ENCODE peak calls at places on chromosomes 16 and 17, in ten cellular contexts. C is cardiac fibroblast; D is GM03348; P is activated B cell treated with CpG ODN at 0.5 μM for 24 hours; V is WTC11; T is KBM-7; L is lung microvascular endothelial cell; G is stimulated activated CD4-positive, alpha-beta T cell treated with anti-CD3 and anti-CD28 coated beads, Interleukin-4, amount 100 ng/mL, for 1 hour; N is cerebellar nuclear complex; W is stimulated activated CD8-positive, alpha-beta memory T cell treated with anti-CD3 and anti-CD28 coated beads, Interleukin-12 subunit alpha, Interleukin-12 subunit beta, amount 100 ng/mL, for 1 hour. Q is an unnamed sample.

GRCh38 chr17:76419576-76420245 is 33.2 kb downstream of the UBE2O start:
- DNase-seq in L (no peak), G (no peak), V (no peak), D (no peak), C (no peak), N (no peak), T (no peak), P (no peak), W (no peak), Q (no peak)

GRCh38 chr16:22052985-22053384 is 39.4 kb upstream of the VWA3A start:
- DNase-seq in N (no peak), D (no peak), T (no peak), G (no peak), P (no peak), L (no peak), W (no peak), V (no peak), C (no peak), Q (no peak)

GRCh38 chr17:7348478-7349242 is 3.3 kb upstream of the KCTD11 start:
- DNase-seq in P (no peak), N (no peak), V (no peak), D (peak), L (no peak), C (peak), T (no peak), G (no peak), W (no peak), Q (peak)

GRCh38 chr16:15435216-15435864 is 952 bp downstream of the BMERB1 start:
- DNase-seq in W (no peak), P (no peak), N (no peak), T (no peak), L (no peak), D (no peak), G (no peak), C (peak), V (peak), Q (no peak)

GRCh38 chr16:22693670-22694340 is 120.2 kb upstream of the HS3ST2 start:
- DNase-seq in V (no peak), D (no peak), C (no peak), N (no peak), T (peak), L (no peak), W (no peak), P (no peak), G (no peak), Q (no peak)

GRCh38 chr17:57774872-57775271 is 29.8 kb upstream of the CCDC182 start:
- DNase-seq in P (no peak), W (no peak), T (no peak), D (no peak), V (no peak), C (no peak), N (no peak), L (no peak), G (no peak), Q (no peak)

GRCh38 chr17:33028061-33028460 is 36.4 kb downstream of the SPACA3 start:
- DNase-seq in G (no peak), V (no peak), P (no peak), D (no peak), W (no peak), T (no peak), N (no peak), C (no peak), L (no peak), Q (no peak)

GRCh38 chr16:67147437-67148140 is 3.2 kb downstream of the B3GNT9 start:
- DNase-seq in V (no peak), L (no peak), C (no peak), N (no peak), D (no peak), W (no peak), P (no peak), G (no peak), T (no peak), Q (no peak)

GRCh38 chr16:19808061-19808621 is 76.5 kb downstream of the GPRC5B start:
- DNase-seq in G (no peak), V (no peak), D (no peak), C (no peak), N (no peak), T (no peak), P (no peak), W (no peak), L (no peak), Q (peak)

GRCh38 chr17:80265205-80266068 is 4.8 kb downstream of the RNF213 start:
- DNase-seq in N (no peak), C (no peak), V (no peak), T (no peak), L (no peak), W (no peak), P (no peak), D (no peak), G (peak), Q (no peak)

GRCh38 chr16:69532761-69533459 is 32.9 kb upstream of the NFAT5 start:
- DNase-seq in T (no peak), C (no peak), V (no peak), W (no peak), D (peak), P (no peak), N (no peak), L (no peak), G (no peak), Q (no peak)

GRCh38 chr16:86882586-86883280 is 304.4 kb downstream of the FOXL1 start:
- DNase-seq in P (no peak), T (no peak), G (no peak), C (peak), V (no peak), L (peak), W (no peak), N (no peak), D (peak), Q (peak)

GRCh38 chr17:3845361-3845753 is 689 bp downstream of the NCBP3 start:
- DNase-seq in N (no peak), W (peak), T (peak), C (no peak), L (peak), G (peak), D (peak), P (peak), V (no peak), Q (peak)

GRCh38 chr17:74332763-74333220 is 6.8 kb downstream of the KIF19 start:
- DNase-seq in T (peak), P (no peak), G (no peak), D (no peak), L (no peak), V (no peak), C (no peak), W (no peak), N (no peak), Q (no peak)

GRCh38 chr17:32876414-32877163 is at the start of gene MYO1D:
- DNase-seq in G (peak), T (peak), N (no peak), C (no peak), D (peak), L (peak), V (peak), P (peak), W (peak), Q (no peak)

GRCh38 chr17:5282639-5283217 is 644 bp downstream of the RABEP1 start:
- DNase-seq in L (peak), P (no peak), D (no peak), N (no peak), G (peak), T (peak), C (peak), V (peak), W (peak), Q (peak)

GRCh38 chr16:68844211-68844564 is 857 bp downstream of the TANGO6 start:
- DNase-seq in N (no peak), D (no peak), G (no peak), P (no peak), W (no peak), T (no peak), C (no peak), L (no peak), V (no peak), Q (no peak)

GRCh38 chr17:17377071-17377487 is 73.9 kb downstream of the NT5M start:
- DNase-seq in D (no peak), C (no peak), L (no peak), N (no peak), V (no peak), W (no peak), P (no peak), T (no peak), G (no peak), Q (no peak)

GRCh38 chr16:57224651-57225335 is 20.3 kb upstream of the ARL2BP start:
- DNase-seq in D (no peak), G (no peak), N (no peak), C (no peak), W (no peak), L (no peak), T (no peak), P (no peak), V (no peak), Q (no peak)

GRCh38 chr17:61401280-61402072 is 1.8 kb downstream of the TBX2 start:
- DNase-seq in T (no peak), D (no peak), L (no peak), G (no peak), N (no peak), W (no peak), C (peak), V (no peak), P (no peak), Q (peak)

GRCh38 chr17:50853015-50853615 is 13.0 kb downstream of the TOB1 start:
- DNase-seq in T (no peak), P (no peak), N (no peak), L (no peak), G (no peak), D (no peak), V (no peak), C (no peak), W (no peak), Q (no peak)

GRCh38 chr17:31389673-31390381 is 1.6 kb upstream of the RAB11FIP4 start:
- DNase-seq in D (no peak), L (no peak), P (no peak), T (no peak), N (no peak), C (no peak), G (no peak), V (no peak), W (no peak), Q (no peak)

GRCh38 chr17:47847341-47848197 is 3.4 kb downstream of the SP6 start:
- DNase-seq in T (peak), L (no peak), V (peak), G (peak), D (no peak), W (no peak), P (no peak), C (no peak), N (no peak), Q (no peak)

GRCh38 chr17:75207760-75208159 is 2.3 kb downstream of the NUP85 start:
- DNase-seq in G (no peak), L (no peak), P (no peak), W (no peak), D (no peak), C (no peak), T (no peak), V (no peak), N (no peak), Q (no peak)

GRCh38 chr16:22675745-22676540 is 138.0 kb upstream of the HS3ST2 start:
- DNase-seq in C (no peak), D (no peak), V (no peak), L (no peak), T (no peak), W (no peak), G (no peak), N (no peak), P (no peak), Q (no peak)

GRCh38 chr16:17336501-17336900 is 134.3 kb downstream of the XYLT1 start:
- DNase-seq in T (no peak), G (no peak), L (no peak), V (no peak), C (no peak), P (no peak), W (no peak), D (no peak), N (no peak), Q (no peak)

GRCh38 chr16:21646721-21647561 is 5.5 kb downstream of the IGSF6 start:
- DNase-seq in V (no peak), T (peak), C (no peak), D (no peak), P (peak), W (peak), G (peak), L (no peak), N (no peak), Q (no peak)

GRCh38 chr16:66479661-66480264 is 52.7 kb downstream of the BEAN1 start:
- DNase-seq in C (no peak), W (no peak), V (no peak), T (no peak), D (no peak), N (no peak), L (no peak), G (no peak), P (no peak), Q (no peak)

GRCh38 chr16:76226011-76226410 is 51.2 kb upstream of the CNTNAP4 start:
- DNase-seq in P (no peak), L (no peak), C (peak), G (no peak), V (no peak), D (no peak), N (no peak), T (no peak), W (no peak), Q (no peak)

GRCh38 chr16:10906914-10907756 is 30.1 kb downstream of the CIITA start:
- DNase-seq in W (no peak), P (no peak), V (no peak), L (no peak), T (no peak), C (no peak), D (no peak), G (no peak), N (no peak), Q (no peak)

GRCh38 chr16:77113835-77114234 is 77.2 kb upstream of the MON1B start:
- DNase-seq in N (no peak), W (no peak), D (no peak), V (no peak), C (no peak), G (no peak), P (no peak), T (no peak), L (no peak), Q (no peak)

GRCh38 chr16:70391881-70392481 is 45.3 kb downstream of the DDX19A start:
- DNase-seq in D (peak), T (no peak), P (no peak), V (no peak), G (no peak), C (peak), W (no peak), L (peak), N (no peak), Q (peak)

GRCh38 chr16:80573700-80574120 is 32.9 kb downstream of the DYNLRB2 start:
- DNase-seq in G (no peak), L (no peak), P (no peak), V (no peak), D (no peak), W (no peak), T (no peak), C (no peak), N (no peak), Q (no peak)

GRCh38 chr17:80866050-80866793 is 125.4 kb upstream of the CHMP6 start:
- DNase-seq in N (no peak), L (peak), D (peak), P (peak), T (peak), W (peak), C (peak), G (peak), V (peak), Q (peak)

GRCh38 chr16:48499822-48500440 is 110.0 kb downstream of the N4BP1 start:
- DNase-seq in V (no peak), C (peak), D (peak), T (no peak), L (peak), P (no peak), G (no peak), W (no peak), N (no peak), Q (peak)